ENCODE peak calls at places on chromosomes 2 and 18, in six cellular contexts. W is A549, A is K562, Y is WTC11, C is IMR-90, N is H1. S is an unnamed sample.

GRCh38 chr2:8573942-8574195 is 108.0 kb upstream of the ID2 start:
- DNase-seq in A (no peak), W (no peak), N (no peak), C (no peak), Y (no peak), S (peak; percentile 62)

GRCh38 chr2:131034122-131035051 is 58.9 kb downstream of the FAM168B start:
- DNase-seq in Y (peak; percentile 60), W (no peak), C (peak; percentile 15), A (no peak), N (peak; percentile 76), S (no peak)

GRCh38 chr2:102686479-102687439 is 67.4 kb downstream of the SLC9A2 start:
- DNase-seq in Y (no peak), A (no peak), N (no peak), C (no peak), W (no peak), S (no peak)

GRCh38 chr2:69570474-69570873 is 73.1 kb downstream of the AAK1 start:
- DNase-seq in N (no peak), C (no peak), A (no peak), Y (no peak), W (no peak), S (no peak)

GRCh38 chr2:175418224-175418843 is 236.8 kb upstream of the ATP5MC3 start:
- DNase-seq in C (no peak), Y (no peak), N (no peak), A (peak; percentile 62), W (no peak), S (no peak)

GRCh38 chr2:138183700-138184099 is 219.4 kb downstream of the HNMT start:
- DNase-seq in A (no peak), N (no peak), C (no peak), Y (no peak), W (no peak), S (no peak)

GRCh38 chr2:195861821-195862220 is 204.8 kb downstream of the SLC39A10 start:
- DNase-seq in C (peak; percentile 79), Y (no peak), N (no peak), A (no peak), W (no peak), S (no peak)

GRCh38 chr2:82143343-82143742 is 1838.8 kb upstream of the LRRTM1 start:
- DNase-seq in N (no peak), Y (no peak), A (no peak), C (no peak), W (no peak), S (no peak)

GRCh38 chr2:85173909-85174308 is 40.7 kb downstream of the TCF7L1 start:
- DNase-seq in C (peak; percentile 23), W (no peak), A (no peak), Y (no peak), N (no peak), S (no peak)

GRCh38 chr2:144449028-144449406 is 70.9 kb downstream of the ZEB2 start:
- DNase-seq in Y (peak; percentile 57), C (no peak), W (no peak), A (no peak), N (peak; percentile 51), S (no peak)

GRCh38 chr2:123648014-123648413 is 377.1 kb upstream of the CNTNAP5 start:
- DNase-seq in N (no peak), W (no peak), A (no peak), Y (no peak), C (no peak), S (no peak)

GRCh38 chr18:63410792-63411191 is 11.5 kb downstream of the VPS4B start:
- DNase-seq in W (no peak), C (peak; percentile 78), Y (no peak), N (no peak), A (no peak), S (peak; percentile 67)

GRCh38 chr18:2656237-2657042 is 914 bp downstream of the SMCHD1 start:
- DNase-seq in A (peak; percentile 69), Y (peak; percentile 42), N (no peak), W (no peak), C (peak; percentile 31), S (peak; percentile 15)

GRCh38 chr18:48543228-48543627 is 4.4 kb downstream of the CTIF start:
- DNase-seq in W (no peak), C (no peak), Y (peak; percentile 57), A (peak; percentile 78), N (peak; percentile 59), S (peak; percentile 65)

GRCh38 chr18:48544116-48544515 is 5.3 kb downstream of the CTIF start:
- DNase-seq in N (no peak), C (peak; percentile 48), Y (no peak), A (no peak), W (no peak), S (no peak)

GRCh38 chr18:48541026-48541746 is 2.4 kb downstream of the CTIF start:
- DNase-seq in N (peak; percentile 73), W (peak; percentile 44), C (peak; percentile 75), Y (peak; percentile 73), A (peak; percentile 73), S (no peak)

GRCh38 chr18:48541747-48542108 is 2.9 kb downstream of the CTIF start:
- DNase-seq in C (no peak), N (no peak), W (no peak), Y (no peak), A (no peak), S (no peak)

GRCh38 chr18:48542513-48543181 is 3.8 kb downstream of the CTIF start:
- DNase-seq in W (no peak), C (no peak), N (peak; percentile 53), Y (peak; percentile 30), A (peak; percentile 69), S (no peak)
- TF ChIP-seq USF2 in W (no peak), C (no peak), N (no peak), Y (no peak), A (no peak), S (no peak)

GRCh38 chr2:169035887-169036286 is 4.8 kb upstream of the ABCB11 start:
- DNase-seq in A (no peak), N (no peak), Y (no peak), C (no peak), W (no peak), S (no peak)

GRCh38 chr2:169038338-169038757 is 7.2 kb upstream of the ABCB11 start:
- DNase-seq in A (peak; percentile 52), W (peak; percentile 10), C (no peak), Y (no peak), N (no peak), S (no peak)

GRCh38 chr2:169034256-169034655 is 3.1 kb upstream of the ABCB11 start:
- DNase-seq in W (no peak), C (no peak), A (peak; percentile 78), Y (no peak), N (no peak), S (no peak)

GRCh38 chr2:169034984-169035544 is 3.9 kb upstream of the ABCB11 start:
- DNase-seq in C (no peak), Y (no peak), N (no peak), A (no peak), W (no peak), S (no peak)

GRCh38 chr2:169036717-169037450 is 5.8 kb upstream of the ABCB11 start:
- DNase-seq in Y (no peak), N (no peak), W (no peak), C (no peak), A (no peak), S (no peak)
- TF ChIP-seq USF2 in Y (no peak), N (no peak), W (no peak), C (no peak), A (no peak), S (no peak)

GRCh38 chr2:75277111-75277510 is 77.8 kb upstream of the TACR1 start:
- DNase-seq in A (no peak), C (peak; percentile 61), Y (no peak), N (no peak), W (no peak), S (no peak)
- TF ChIP-seq USF2 in A (no peak), C (no peak), Y (no peak), N (no peak), W (no peak), S (no peak)

DNA sequence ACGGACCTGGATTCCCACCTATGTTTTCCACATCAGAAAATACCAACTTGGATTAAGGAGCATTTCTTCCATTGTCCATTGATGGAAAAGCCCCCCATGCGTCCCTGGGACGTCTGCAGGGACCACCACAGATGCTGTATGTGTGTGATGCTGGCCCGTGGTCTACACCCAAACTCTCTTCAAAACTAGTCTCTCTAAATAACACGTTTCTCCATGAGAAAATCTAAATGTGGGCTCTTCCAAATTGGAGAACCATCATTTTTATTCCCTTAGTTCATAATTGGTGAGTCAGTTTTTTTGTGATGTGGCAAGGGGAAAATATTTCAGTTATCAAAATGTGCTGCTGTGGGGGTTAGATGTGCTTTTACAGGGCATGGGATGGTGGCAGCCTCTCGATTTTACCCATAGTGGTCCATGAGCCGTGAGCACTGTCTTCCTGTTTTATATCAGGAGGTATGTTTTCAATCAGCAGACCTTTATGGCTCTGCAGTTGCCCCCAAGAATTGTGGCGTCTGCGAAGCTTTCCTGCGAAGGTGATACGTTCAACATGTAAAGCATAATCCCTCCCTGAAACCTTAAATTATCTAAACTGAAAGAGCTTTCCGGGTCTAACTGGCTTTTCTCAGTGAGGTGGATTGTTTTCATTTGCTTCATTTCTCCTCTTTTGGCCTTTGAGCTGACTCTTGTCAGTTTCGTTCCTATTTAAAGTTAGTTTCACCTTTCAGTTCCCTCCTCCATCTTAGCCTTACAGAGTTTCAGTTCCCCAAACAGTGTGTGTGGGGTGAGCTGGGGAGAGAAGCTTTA is 78.3 kb downstream of the SETBP1 start:
- DNase-seq in N (no peak), C (no peak), A (no peak), W (no peak), Y (no peak), S (no peak)
- TF ChIP-seq USF2 in N (no peak), C (no peak), A (no peak), W (no peak), Y (no peak), S (no peak)

DNA sequence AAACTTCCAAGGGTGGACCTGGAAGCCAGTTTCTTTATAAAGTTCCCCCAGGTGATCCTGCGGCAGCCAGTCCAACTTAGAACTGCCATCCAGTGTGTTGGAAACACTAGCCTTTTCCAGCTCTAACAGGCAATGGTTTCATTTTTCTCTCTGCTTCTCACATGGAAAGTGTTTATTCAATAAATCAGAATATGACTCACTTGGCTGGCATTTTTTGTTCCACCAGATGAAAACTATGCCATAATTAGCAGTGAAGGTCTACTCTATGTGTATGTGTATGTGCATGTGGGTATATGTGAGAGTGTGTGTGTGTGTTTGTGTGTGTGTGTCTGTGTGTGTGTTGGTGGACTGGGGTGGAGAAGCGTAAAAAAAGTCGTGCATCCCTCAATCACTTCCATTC is 91.0 kb upstream of the SETBP1 start:
- DNase-seq in N (no peak), W (no peak), C (peak; percentile 74), Y (no peak), A (no peak), S (no peak)
- TF ChIP-seq USF2 in N (no peak), W (no peak), C (no peak), Y (no peak), A (no peak), S (no peak)

GRCh38 chr2:58533376-58533775 is 292.3 kb upstream of the FANCL start:
- DNase-seq in Y (no peak), C (no peak), A (no peak), N (no peak), W (no peak), S (no peak)
- TF ChIP-seq USF2 in Y (no peak), C (no peak), A (no peak), N (no peak), W (no peak), S (no peak)